ENCODE peak calls at places on chromosomes 12 and 14, in seven cellular contexts. S, I, Y, Q, B, L and O are unnamed samples.

GRCh38 chr12:16245199-16245598 is 32.3 kb downstream of the SLC15A5 start:
- DNase-seq in S (no peak), I (no peak), Y (no peak), Q (no peak), B (no peak), L (no peak), O (no peak)

GRCh38 chr12:78442454-78442801 is 422.1 kb upstream of the SYT1 start:
- DNase-seq in S (no peak), I (no peak), Y (no peak), Q (no peak), B (no peak), L (peak; percentile 81), O (no peak)

GRCh38 chr12:22042981-22043669 is 2.9 kb upstream of the CMAS start:
- DNase-seq in S (no peak), I (no peak), Y (peak; percentile 28), Q (no peak), B (no peak), L (peak; percentile 91), O (no peak)

GRCh38 chr12:95918194-95918993 is 24.0 kb downstream of the CCDC38 start:
- DNase-seq in S (peak; percentile 74), I (peak; percentile 48), Y (peak; percentile 71), Q (peak; percentile 73), B (peak; percentile 52), L (peak; percentile 77), O (peak; percentile 38)

GRCh38 chr14:23548351-23549318 is 2.9 kb downstream of the ZFHX2 start:
- DNase-seq in S (peak; percentile 81), I (no peak), Y (no peak), Q (no peak), B (no peak), L (peak; percentile 61), O (no peak)

GRCh38 chr14:103563089-103563620 is 395 bp downstream of the COA8 start:
- DNase-seq in S (no peak), I (no peak), Y (no peak), Q (peak; percentile 14), B (no peak), L (no peak), O (no peak)

GRCh38 chr14:82011460-82011859 is 477.8 kb upstream of the SEL1L start:
- DNase-seq in S (no peak), I (no peak), Y (no peak), Q (no peak), B (no peak), L (no peak), O (no peak)

GRCh38 chr12:47935196-47935595 is 28.2 kb upstream of the TMEM106C start:
- DNase-seq in S (peak; percentile 50), I (no peak), Y (no peak), Q (no peak), B (no peak), L (peak; percentile 89), O (no peak)

GRCh38 chr14:80266930-80267329 is 55.6 kb upstream of the DIO2 start:
- DNase-seq in S (no peak), I (no peak), Y (no peak), Q (no peak), B (no peak), L (no peak), O (no peak)

GRCh38 chr12:68001486-68002466 is 12.5 kb downstream of the IFNG-AS1 start:
- DNase-seq in S (no peak), I (no peak), Y (peak; percentile 33), Q (no peak), B (no peak), L (peak; percentile 56), O (no peak)

GRCh38 chr12:109537136-109537535 is 36.2 kb downstream of the MMAB start:
- DNase-seq in S (no peak), I (no peak), Y (no peak), Q (no peak), B (no peak), L (no peak), O (no peak)
- H3K27ac ChIP-seq in S (no peak overlapping the region), I (no peak overlapping the region), Y (no peak overlapping the region), Q (no peak overlapping the region), B (no peak overlapping the region), L (no peak overlapping the region), O (no peak overlapping the region)

DNA sequence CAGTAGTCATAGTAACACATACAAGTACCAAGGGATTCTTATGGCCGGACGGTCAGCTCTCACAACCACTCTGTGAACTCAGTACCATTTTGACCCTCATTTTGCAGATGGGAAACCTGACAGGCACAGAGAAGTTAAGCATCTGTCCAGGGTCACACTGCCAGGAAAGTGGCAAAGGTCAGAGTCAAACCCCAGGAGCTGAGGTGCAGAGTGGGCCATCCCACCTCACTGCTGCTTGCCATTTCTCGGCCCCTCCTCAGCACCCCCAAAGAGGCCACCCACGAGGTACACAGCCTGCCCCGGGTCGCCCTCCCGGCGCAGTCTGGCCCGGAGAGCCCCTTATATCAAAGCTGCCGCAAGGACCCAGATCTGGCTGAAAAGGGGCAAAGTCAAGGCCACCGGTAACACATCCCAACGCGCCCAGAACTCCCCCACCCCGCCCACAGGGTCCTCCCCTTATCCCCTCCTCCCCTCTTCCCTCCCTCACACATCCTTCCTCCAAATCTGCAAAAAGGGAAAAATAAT is 1.7 kb downstream of the NCOR2 start:
- DNase-seq in S (peak; percentile 81), I (no peak), Y (no peak), Q (no peak), B (no peak), L (peak; percentile 35), O (no peak)
- H3K4me1 ChIP-seq in S (peaks cover 4% of the 10 kb centered on the region), I (peaks cover 7% of the 10 kb centered on the region), Y (peaks cover 33% of the 10 kb centered on the region), Q (peaks cover 7% of the 10 kb centered on the region), B (peaks cover 22% of the 10 kb centered on the region), L (peaks cover 12% of the 10 kb centered on the region), O (peaks cover 69% of the 10 kb centered on the region)

DNA sequence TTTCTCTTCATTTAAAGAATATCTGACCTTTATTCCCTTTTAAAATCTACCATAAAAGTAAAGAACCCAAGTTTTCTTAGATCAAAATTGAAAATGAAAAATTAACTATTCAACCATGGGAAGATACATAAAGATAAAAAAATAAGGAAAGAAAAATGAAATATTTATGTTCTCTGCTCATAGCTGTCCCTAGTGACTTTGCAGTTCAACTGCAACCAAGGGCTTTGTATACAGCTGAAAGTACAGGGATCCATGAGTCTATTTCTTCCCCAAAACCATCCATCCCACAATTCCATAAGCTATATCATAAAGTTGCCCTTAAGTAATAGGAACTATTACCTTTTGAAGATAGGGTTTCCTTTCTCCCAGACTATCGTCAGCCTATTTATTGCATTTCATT is 113.1 kb downstream of the ITPR2 start:
- DNase-seq in S (no peak), I (no peak), Y (no peak), Q (no peak), B (no peak), L (peak; percentile 15), O (no peak)
- H3K27ac ChIP-seq in S (no peak overlapping the region), I (no peak overlapping the region), Y (no peak overlapping the region), Q (no peak overlapping the region), B (no peak overlapping the region), L (no peak overlapping the region), O (no peak overlapping the region)

GRCh38 chr14:77124345-77125274 is 17.0 kb downstream of the ZDHHC22 start:
- DNase-seq in S (peak; percentile 81), I (no peak), Y (peak; percentile 48), Q (no peak), B (peak; percentile 81), L (peak; percentile 71), O (peak; percentile 47)
- H3K4me1 ChIP-seq in S (peaks cover 8% of the 10 kb centered on the region), I (peaks cover 5% of the 10 kb centered on the region), Y (peaks cover 15% of the 10 kb centered on the region), Q (peaks cover 19% of the 10 kb centered on the region), B (peaks cover 23% of the 10 kb centered on the region), L (no peaks in the 10 kb centered on the region), O (peaks cover 43% of the 10 kb centered on the region)

GRCh38 chr12:41983896-41984295 is 160.8 kb downstream of the GXYLT1 start:
- DNase-seq in S (no peak), I (no peak), Y (no peak), Q (no peak), B (no peak), L (no peak), O (no peak)
- H3K27ac ChIP-seq in S (no peak overlapping the region), I (no peak overlapping the region), Y (no peak overlapping the region), Q (no peak overlapping the region), B (no peak overlapping the region), L (no peak overlapping the region), O (no peak overlapping the region)

GRCh38 chr14:61474671-61475070 is 153.3 kb downstream of the PRKCH start:
- DNase-seq in S (no peak), I (no peak), Y (no peak), Q (no peak), B (no peak), L (no peak), O (no peak)
- H3K4me1 ChIP-seq in S (no peaks in the 10 kb centered on the region), I (peaks cover 8% of the 10 kb centered on the region), Y (peaks cover 88% of the 10 kb centered on the region), Q (peaks cover 23% of the 10 kb centered on the region), B (no peaks in the 10 kb centered on the region), L (peaks cover 70% of the 10 kb centered on the region), O (peaks cover 93% of the 10 kb centered on the region)

DNA sequence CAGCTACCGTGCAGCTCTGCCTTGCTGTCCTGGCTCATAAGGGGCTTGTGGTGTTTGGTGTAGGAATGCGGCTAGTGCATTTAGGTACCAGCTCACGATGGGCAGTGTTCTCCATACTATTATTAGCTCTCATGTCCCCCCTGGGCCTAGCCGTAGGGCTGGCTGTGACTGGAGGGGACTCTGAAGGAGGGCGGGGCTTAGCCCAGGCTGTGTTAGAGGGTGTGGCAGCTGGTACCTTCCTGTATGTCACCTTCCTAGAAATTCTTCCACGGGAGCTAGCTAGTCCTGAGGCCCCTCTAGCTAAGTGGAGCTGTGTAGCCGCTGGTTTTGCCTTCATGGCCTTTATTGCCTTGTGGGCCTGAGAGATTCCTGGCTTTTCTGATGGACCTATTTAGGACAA is 2.1 kb downstream of the SLC39A2 start:
- DNase-seq in S (peak; percentile 51), I (no peak), Y (no peak), Q (no peak), B (peak; percentile 49), L (no peak), O (no peak)
- H3K27ac ChIP-seq in S (no peak overlapping the region), I (no peak overlapping the region), Y (no peak overlapping the region), Q (no peak overlapping the region), B (no peak overlapping the region), L (no peak overlapping the region), O (no peak overlapping the region)

GRCh38 chr14:68247281-68247680 is 427.7 kb downstream of the RAD51B start:
- DNase-seq in S (no peak), I (no peak), Y (no peak), Q (no peak), B (no peak), L (no peak), O (no peak)
- H3K4me1 ChIP-seq in S (peaks cover 8% of the 10 kb centered on the region), I (peaks cover 3% of the 10 kb centered on the region), Y (peaks cover 69% of the 10 kb centered on the region), Q (no peaks in the 10 kb centered on the region), B (peaks cover 2% of the 10 kb centered on the region), L (peaks cover 41% of the 10 kb centered on the region), O (peaks cover 71% of the 10 kb centered on the region)